ENCODE peak calls at places on chromosomes 16 and 17, in five cellular contexts. F is upper lobe of left lung, A is neural progenitor cell, S is heart left ventricle, J is PC-3. X is an unnamed sample.

GRCh38 chr17:74513987-74514631 is 17.2 kb downstream of the CD300LB start:
- DNase-seq in F (no peak), A (peak; percentile 30), S (no peak), J (peak; percentile 46), X (peak; percentile 49)

GRCh38 chr17:5897320-5897911 is 172.8 kb upstream of the WSCD1 start:
- DNase-seq in F (no peak), A (peak; percentile 75), S (no peak), J (no peak), X (no peak)

GRCh38 chr17:17959520-17960361 is 12.5 kb downstream of the TOM1L2 start:
- DNase-seq in F (no peak), A (no peak), S (no peak), J (no peak), X (no peak)

GRCh38 chr17:27293359-27293897 is 486 bp upstream of the WSB1 start:
- DNase-seq in F (no peak), A (peak; percentile 16), S (peak; percentile 38), J (no peak), X (no peak)

GRCh38 chr16:48862087-48862532 is 252.1 kb upstream of the N4BP1 start:
- DNase-seq in F (no peak), A (peak; percentile 23), S (no peak), J (peak; percentile 48), X (no peak)

GRCh38 chr16:74743045-74743667 is 31.5 kb downstream of the FA2H start:
- DNase-seq in F (no peak), A (no peak), S (no peak), J (peak; percentile 8), X (no peak)

GRCh38 chr16:11312718-11313492 is 31.8 kb upstream of the PRM1 start:
- DNase-seq in F (peak; percentile 59), A (no peak), S (no peak), J (peak; percentile 36), X (peak; percentile 14)

GRCh38 chr16:29198231-29198630 is 208.3 kb downstream of the NPIPB11 start:
- DNase-seq in F (no peak), A (no peak), S (peak; percentile 4), J (no peak), X (no peak)

GRCh38 chr16:15879255-15879804 is 9.1 kb downstream of the CEP20 start:
- DNase-seq in F (no peak), A (no peak), S (no peak), J (peak; percentile 85), X (no peak)

GRCh38 chr17:37265446-37266173 is 110.2 kb upstream of the C17orf78 start:
- DNase-seq in F (no peak), A (no peak), S (no peak), J (no peak), X (no peak)

GRCh38 chr17:79038545-79039135 is 14.7 kb downstream of the C1QTNF1 start:
- DNase-seq in F (peak; percentile 22), A (no peak), S (no peak), J (peak; percentile 94), X (no peak)

GRCh38 chr16:54236761-54237160 is 49.8 kb downstream of the IRX3 start:
- DNase-seq in F (no peak), A (no peak), S (no peak), J (no peak), X (no peak)

GRCh38 chr16:75385507-75386152 is 47.7 kb downstream of the CFDP1 start:
- DNase-seq in F (no peak), A (peak; percentile 66), S (no peak), J (peak; percentile 73), X (peak; percentile 1)

DNA sequence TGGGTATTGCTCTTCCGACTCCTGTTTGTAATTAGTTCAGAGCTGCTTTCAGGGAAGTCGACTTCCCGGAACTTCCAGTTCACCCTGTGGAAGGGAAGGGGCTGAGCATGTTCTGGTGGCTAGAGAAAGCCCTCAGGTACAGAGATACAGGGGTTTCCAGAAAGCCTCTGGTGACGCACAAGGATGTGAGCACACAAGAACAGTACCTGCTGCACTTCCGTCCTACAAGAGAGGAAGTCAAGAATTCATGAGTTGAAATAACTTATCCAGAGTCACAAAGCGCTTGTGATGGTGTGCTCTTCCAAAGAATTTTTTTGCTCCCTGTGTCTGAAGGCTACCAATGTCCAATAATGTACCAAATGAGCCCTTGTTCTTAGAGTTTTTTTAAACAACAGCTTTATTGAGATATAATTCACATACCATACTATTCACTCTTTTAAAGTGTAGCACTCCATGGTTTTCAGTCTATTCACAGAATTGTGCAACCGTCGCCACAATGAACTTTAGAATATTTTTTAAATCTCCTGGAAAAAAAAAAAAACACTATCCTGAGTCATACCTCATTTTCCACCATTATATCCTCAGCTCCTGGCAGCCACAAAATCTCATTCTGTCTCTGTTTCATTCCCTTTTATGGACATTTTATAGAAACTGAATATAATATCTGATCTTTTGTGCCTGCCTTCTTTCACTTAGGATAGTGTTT is 327.6 kb downstream of the CDH13 start:
- DNase-seq in F (no peak), A (no peak), S (no peak), J (no peak), X (no peak)
- H3K4me3 ChIP-seq in F (no peak overlapping the region), A (no peak overlapping the region), S (no peak overlapping the region), J (no peak overlapping the region), X (no peak overlapping the region)

DNA sequence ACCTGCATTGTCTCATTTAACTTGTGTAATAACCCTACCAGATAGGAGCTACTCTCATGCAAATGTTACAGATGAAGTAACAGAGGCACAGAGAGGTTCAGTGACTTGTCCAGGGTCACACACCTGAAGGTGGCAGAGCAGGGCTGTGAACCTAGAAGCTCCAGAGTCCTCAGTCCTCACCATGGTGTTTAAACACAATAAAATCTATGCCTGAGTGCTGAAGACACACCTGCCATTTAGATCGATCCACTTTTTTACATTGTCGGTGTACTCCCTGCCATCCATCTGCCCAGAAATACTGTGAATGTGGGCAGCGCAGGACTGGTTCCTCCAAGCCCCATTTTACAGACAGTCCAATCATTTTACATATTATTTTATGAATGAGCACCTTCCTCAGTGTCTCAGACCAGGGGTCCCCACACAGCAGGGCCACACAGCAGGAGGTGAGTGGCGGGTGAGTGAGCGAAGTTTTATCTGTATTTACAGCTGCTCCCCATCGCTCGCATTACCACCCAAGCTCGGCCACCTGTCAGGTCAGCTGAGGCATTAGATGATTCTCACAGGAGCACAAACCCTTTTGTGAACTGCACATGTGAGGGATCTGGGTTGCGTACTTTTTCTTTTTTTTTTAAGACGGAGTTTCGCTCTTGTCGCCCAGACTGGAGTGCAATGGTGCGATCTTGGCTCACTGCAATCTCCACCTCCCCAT is 5.6 kb downstream of the IL4R start:
- DNase-seq in F (peak; percentile 12), A (no peak), S (no peak), J (no peak), X (no peak)
- H3K27ac ChIP-seq in F (peak overlapping the region; percentile 98), A (no peak overlapping the region), S (no peak overlapping the region), J (no peak overlapping the region), X (peak overlapping the region; percentile 98)

GRCh38 chr17:28999216-28999615 is 6.6 kb downstream of the SEZ6 start:
- DNase-seq in F (no peak), A (no peak), S (no peak), J (no peak), X (no peak)
- H3K4me1 ChIP-seq in F (no peaks in the 10 kb centered on the region), A (peaks cover 38% of the 10 kb centered on the region), S (no peaks in the 10 kb centered on the region), J (no peaks in the 10 kb centered on the region), X (no peaks in the 10 kb centered on the region)

DNA sequence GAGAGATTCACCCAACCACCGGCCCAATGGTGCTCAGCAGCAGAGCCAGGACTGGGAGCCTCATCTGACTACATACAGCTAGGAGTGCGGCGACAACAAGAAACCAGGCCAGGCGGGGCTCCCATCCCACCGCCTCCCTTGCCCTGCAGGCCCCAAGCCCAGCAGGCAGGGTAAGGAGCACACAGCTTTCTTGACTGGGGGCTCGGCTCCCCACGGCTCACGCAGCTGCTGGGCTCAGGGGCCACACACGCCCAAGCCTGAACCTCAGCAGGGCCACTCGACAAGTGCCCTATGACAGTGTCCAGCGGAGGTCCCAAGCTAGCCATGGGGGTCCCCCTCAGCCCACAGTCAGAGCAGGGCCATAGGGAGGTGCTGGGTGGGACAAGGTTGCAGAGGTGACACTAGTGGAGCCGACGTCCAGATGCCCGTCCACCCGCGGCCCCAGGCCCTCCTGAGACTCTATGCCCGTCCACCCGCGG is 13.7 kb downstream of the PIEZO1 start:
- DNase-seq in F (no peak), A (no peak), S (no peak), J (no peak), X (no peak)
- H3K4me3 ChIP-seq in F (peak overlapping the region; percentile 34), A (no peak overlapping the region), S (no peak overlapping the region), J (peak overlapping the region; percentile 47), X (no peak overlapping the region)

GRCh38 chr16:66751992-66752322 is 548 bp upstream of the DYNC1LI2 start:
- DNase-seq in F (no peak), A (no peak), S (no peak), J (no peak), X (no peak)
- H3K27ac ChIP-seq in F (peak overlapping the region; percentile 91), A (no peak overlapping the region), S (peak overlapping the region; percentile 93), J (no peak overlapping the region), X (peak overlapping the region; percentile 70)

DNA sequence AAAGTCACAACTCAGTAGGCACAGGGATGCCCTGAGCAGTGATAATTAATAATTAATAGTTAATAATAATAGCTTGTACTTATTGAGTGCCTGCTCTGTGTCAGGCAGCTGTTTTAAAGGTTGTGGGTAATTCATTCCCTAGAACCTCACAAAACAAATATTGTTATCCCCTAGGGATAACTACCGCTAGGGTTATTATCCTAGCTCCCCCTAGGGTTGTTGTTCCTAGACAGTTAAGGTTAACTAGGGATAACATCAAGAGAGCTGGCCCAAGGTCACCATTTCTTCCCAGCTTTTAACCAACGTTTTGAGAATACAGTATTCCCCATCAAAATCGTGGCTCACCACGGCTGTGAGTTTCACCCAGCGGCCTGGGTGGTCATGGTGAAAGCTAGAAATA is 180.1 kb downstream of the PRKCB start:
- DNase-seq in F (no peak), A (no peak), S (no peak), J (no peak), X (no peak)
- H3K4me1 ChIP-seq in F (no peaks in the 10 kb centered on the region), A (no peaks in the 10 kb centered on the region), S (no peaks in the 10 kb centered on the region), J (no peaks in the 10 kb centered on the region), X (peaks cover 23% of the 10 kb centered on the region)

GRCh38 chr16:3262517-3262916 is 6.1 kb upstream of the MEFV start:
- DNase-seq in F (no peak), A (no peak), S (no peak), J (no peak), X (no peak)
- H3K4me3 ChIP-seq in F (no peak overlapping the region), A (no peak overlapping the region), S (no peak overlapping the region), J (no peak overlapping the region), X (no peak overlapping the region)

GRCh38 chr16:26987631-26988030 is 79.1 kb upstream of the C16orf82 start:
- DNase-seq in F (no peak), A (no peak), S (no peak), J (no peak), X (no peak)
- H3K27ac ChIP-seq in F (no peak overlapping the region), A (no peak overlapping the region), S (no peak overlapping the region), J (no peak overlapping the region), X (no peak overlapping the region)